ENCODE peak calls at places on chromosomes 16 and 17, in four cellular contexts. J is AG09309; C is activated CD8-positive, alpha-beta T cell treated with anti-CD3 and anti-CD28 coated beads for 36 hours; L is B cell. B is an unnamed sample.

GRCh38 chr17:52227926-52228325 is 69.4 kb upstream of the CA10 start:
- DNase-seq in J (no peak), C (no peak), L (no peak), B (no peak)

GRCh38 chr17:73138541-73139138 is 26.2 kb upstream of the SSTR2 start:
- DNase-seq in J (no peak), C (no peak), L (no peak), B (no peak)

GRCh38 chr17:46178550-46179198 is 14.6 kb downstream of the KANSL1 start:
- DNase-seq in J (no peak), C (no peak), L (no peak), B (no peak)

GRCh38 chr17:79182176-79183160 is 107.8 kb downstream of the ENGASE start:
- DNase-seq in J (no peak), C (no peak), L (no peak), B (no peak)

GRCh38 chr16:12262454-12263180 is 286.1 kb downstream of the SNX29 start:
- DNase-seq in J (no peak), C (no peak), L (no peak), B (no peak)

GRCh38 chr16:67260426-67261063 is 11.8 kb downstream of the SLC9A5 start:
- DNase-seq in J (no peak), C (peak), L (no peak), B (peak)

GRCh38 chr17:9274119-9274445 is 252.8 kb downstream of the NTN1 start:
- DNase-seq in J (no peak), C (peak), L (no peak), B (no peak)

GRCh38 chr16:67649494-67649931 is 4.6 kb downstream of the CARMIL2 start:
- DNase-seq in J (no peak), C (no peak), L (peak), B (no peak)

GRCh38 chr17:38402897-38403296 is 25.4 kb upstream of the ARHGAP23 start:
- DNase-seq in J (no peak), C (no peak), L (no peak), B (no peak)

GRCh38 chr17:44219126-44219635 is 294 bp downstream of the UBTF start:
- DNase-seq in J (no peak), C (peak), L (peak), B (peak)

GRCh38 chr17:28527859-28528258 is 21.7 kb downstream of the FOXN1 start:
- DNase-seq in J (no peak), C (no peak), L (no peak), B (no peak)

GRCh38 chr16:79169239-79169638 is 431.3 kb downstream of the MAF start:
- DNase-seq in J (no peak), C (peak), L (no peak), B (no peak)

GRCh38 chr16:12097523-12098428 is 121.2 kb downstream of the SNX29 start:
- DNase-seq in J (peak), C (no peak), L (no peak), B (no peak)

GRCh38 chr17:81221371-81221841 is 1.4 kb downstream of the CEP131 start:
- DNase-seq in J (no peak), C (no peak), L (no peak), B (no peak)

GRCh38 chr17:78313735-78314648 is 45.9 kb downstream of the SOCS3 start:
- DNase-seq in J (no peak), C (peak), L (peak), B (peak)

GRCh38 chr16:59060212-59060611 is 326.1 kb upstream of the GOT2 start:
- DNase-seq in J (no peak), C (no peak), L (no peak), B (no peak)

GRCh38 chr16:81843243-81843582 is 64.1 kb downstream of the PLCG2 start:
- DNase-seq in J (no peak), C (no peak), L (no peak), B (no peak)

GRCh38 chr16:81838794-81839193 is 59.7 kb downstream of the PLCG2 start:
- DNase-seq in J (no peak), C (no peak), L (no peak), B (peak)

GRCh38 chr16:81841709-81842108 is 62.6 kb downstream of the PLCG2 start:
- DNase-seq in J (no peak), C (peak), L (peak), B (peak)

GRCh38 chr16:81846105-81846504 is 67.0 kb downstream of the PLCG2 start:
- DNase-seq in J (no peak), C (no peak), L (no peak), B (no peak)

DNA sequence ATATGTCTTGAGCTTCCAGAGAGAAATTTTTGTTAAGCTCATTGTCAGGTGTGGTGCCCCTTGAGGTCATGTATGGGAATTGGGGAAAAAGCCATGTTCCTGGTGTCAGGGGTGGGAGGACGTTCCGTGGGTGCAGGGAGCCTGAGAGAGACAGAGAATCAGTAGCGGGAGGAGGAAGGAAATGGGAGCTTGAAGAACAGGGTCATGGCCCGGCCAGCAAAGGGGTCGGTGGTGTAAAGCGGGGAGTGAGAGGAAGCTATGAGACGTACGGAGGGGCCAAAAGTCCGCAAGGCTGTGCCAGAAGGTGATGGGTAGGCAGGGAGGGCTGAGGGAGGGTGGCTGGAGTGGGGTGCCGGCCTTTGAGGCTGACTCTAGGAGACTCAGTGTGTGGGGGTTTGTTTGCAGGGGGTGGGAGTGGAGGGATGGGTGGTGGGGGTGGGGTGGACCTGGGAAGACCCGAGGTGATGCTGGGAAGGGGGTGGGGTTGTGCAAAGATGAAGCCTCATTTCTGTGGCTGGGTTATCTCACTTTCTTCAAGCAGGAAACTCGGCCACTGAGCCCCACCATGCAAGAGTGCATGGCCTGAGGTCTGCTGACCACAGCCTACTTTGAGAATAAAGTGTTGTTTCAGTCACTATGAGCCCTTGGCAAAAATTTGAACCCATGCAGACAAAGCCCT is 63.6 kb downstream of the PLCG2 start:
- DNase-seq in J (no peak), C (no peak), L (no peak), B (no peak)
- TF ChIP-seq CTCF in J (no peak), C (no peak), L (peak), B (no peak)

GRCh38 chr17:75842411-75842810 is 1.8 kb downstream of the UNC13D start:
- DNase-seq in J (no peak), C (no peak), L (no peak), B (no peak)
- TF ChIP-seq CTCF in J (no peak), C (no peak), L (no peak), B (no peak)

DNA sequence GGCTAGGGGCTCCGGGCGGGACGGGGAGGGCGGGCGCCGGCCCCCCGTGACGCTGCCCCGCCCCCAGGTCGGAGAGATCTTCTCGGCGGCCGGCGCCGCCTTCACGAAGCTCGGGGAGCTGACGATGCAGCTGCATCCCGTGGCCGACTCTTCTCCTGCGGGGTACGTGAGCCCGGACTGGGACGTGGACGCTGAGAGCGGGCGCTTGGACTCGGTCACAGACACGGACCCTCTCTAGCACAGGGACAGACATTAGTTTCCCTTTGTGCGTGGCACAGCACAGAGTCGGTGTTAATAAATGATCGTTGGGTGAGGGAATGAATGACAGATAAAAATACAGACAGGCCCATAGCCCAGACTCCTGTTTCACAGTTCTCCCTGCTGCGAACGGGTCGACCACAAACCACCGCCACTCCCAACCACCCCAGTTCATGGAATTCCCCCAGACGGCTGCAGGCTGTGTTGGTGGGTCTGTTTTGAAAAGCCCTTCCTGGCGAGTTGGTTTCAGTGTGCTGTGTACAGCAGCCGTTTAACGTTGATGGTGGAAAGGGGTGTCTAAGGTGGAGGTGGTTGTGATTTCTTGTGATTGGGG is 2.7 kb downstream of the RNASEK start:
- DNase-seq in J (no peak), C (peak), L (peak), B (peak)
- TF ChIP-seq CTCF in J (no peak), C (peak), L (peak), B (no peak)

DNA sequence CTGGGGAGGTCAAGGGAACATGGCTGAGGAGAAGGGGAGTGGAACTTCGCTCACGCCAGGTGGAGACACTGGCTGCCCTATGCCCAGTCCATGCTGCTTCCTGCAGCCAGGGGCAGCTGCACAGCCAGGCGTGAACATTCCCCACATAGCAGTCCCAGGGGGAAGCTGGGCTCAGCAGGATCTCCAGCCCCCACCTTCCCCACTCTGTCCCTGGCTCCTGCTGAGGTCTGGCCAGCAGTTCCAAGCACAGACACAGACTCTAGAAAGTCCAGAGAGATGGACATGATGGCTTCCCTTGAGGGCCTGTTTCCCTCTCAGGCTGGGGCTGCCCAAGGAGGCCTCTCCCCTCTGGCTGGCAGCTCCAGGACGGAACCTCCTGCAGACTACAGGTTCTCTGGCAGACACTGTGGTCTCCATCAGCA is 9.3 kb downstream of the JUP start:
- DNase-seq in J (no peak), C (no peak), L (no peak), B (no peak)
- TF ChIP-seq CTCF in J (peak), C (no peak), L (no peak), B (no peak)

GRCh38 chr17:75020331-75021110 is 8.1 kb downstream of the MRPL58 start:
- DNase-seq in J (no peak), C (no peak), L (no peak), B (no peak)
- TF ChIP-seq CTCF in J (no peak), C (no peak), L (no peak), B (no peak)

GRCh38 chr17:56715613-56716357 is 117.9 kb downstream of the C17orf67 start:
- DNase-seq in J (peak), C (peak), L (peak), B (peak)
- TF ChIP-seq CTCF in J (peak), C (peak), L (peak), B (peak)

GRCh38 chr17:50550661-50551432 is 3.9 kb downstream of the SPATA20 start:
- DNase-seq in J (peak), C (peak), L (no peak), B (no peak)
- TF ChIP-seq CTCF in J (peak), C (peak), L (no peak), B (peak)

DNA sequence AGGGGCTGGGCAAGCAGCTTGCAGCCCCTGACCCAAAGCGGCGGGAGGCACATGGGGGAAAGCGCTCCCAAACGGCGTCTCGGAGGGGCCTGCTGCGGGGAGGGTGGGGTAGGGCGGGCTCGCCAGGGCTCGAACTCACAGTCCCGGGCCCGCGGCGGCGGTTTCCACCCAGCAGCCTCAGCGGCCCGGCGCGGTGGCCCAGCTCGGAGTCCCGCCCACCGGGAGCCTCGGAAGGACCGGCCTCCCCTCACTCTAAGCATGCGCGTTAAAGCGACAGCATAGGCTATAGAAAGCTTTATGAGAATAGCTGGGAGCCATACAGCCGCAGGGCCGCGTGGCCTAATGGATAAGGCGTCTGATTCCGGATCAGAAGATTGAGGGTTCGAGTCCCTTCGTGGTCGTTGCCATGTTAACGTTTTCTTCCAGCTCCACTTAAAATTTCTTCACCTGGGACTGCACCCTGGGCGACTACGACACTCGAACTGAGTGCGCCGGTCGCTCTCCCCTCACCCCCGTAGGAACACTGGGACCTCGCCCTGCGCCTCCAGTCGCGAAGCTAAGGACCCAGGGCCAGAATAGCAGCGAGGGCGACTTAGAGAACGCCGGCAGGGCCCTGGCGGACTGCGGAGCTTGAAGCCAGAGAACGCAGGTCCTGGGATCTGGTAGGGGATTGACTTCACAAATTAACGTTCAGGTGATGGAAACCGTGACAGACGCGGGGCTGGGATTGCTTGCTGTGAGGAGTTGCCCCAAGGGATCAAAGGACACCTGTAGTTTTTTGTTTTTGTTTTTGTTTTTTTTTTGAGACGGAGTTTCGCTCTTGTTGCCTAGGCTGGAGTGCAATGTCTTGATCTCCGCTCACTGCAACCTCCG is 15.8 kb downstream of the ZNF213 start:
- DNase-seq in J (peak), C (peak), L (peak), B (peak)
- TF ChIP-seq CTCF in J (no peak), C (no peak), L (no peak), B (no peak)